ENCODE peak calls at places on chromosome 20, in seven cellular contexts. B is neural crest cell, V is A549, S is HCT116, M is neural progenitor cell, X is pancreas, Z is AG09309. L is an unnamed sample.

GRCh38 chr20:63737940-63738686 is 1.5 kb upstream of the SLC2A4RG start:
- DNase-seq in B (no peak), S (no peak), X (peak; percentile 50), M (peak; percentile 54), V (no peak), Z (no peak), L (peak; percentile 37)

GRCh38 chr20:4064118-4064962 is 49.0 kb upstream of the RNF24 start:
- DNase-seq in B (no peak), X (peak; percentile 87), Z (peak; percentile 70), V (peak; percentile 64), S (peak; percentile 10), M (peak; percentile 20), L (no peak)

GRCh38 chr20:19384940-19385339 is 172.5 kb downstream of the SLC24A3 start:
- DNase-seq in Z (no peak), X (no peak), B (no peak), S (no peak), M (no peak), V (no peak), L (no peak)

GRCh38 chr20:41169184-41169690 is 31.9 kb downstream of the PLCG1 start:
- DNase-seq in X (no peak), V (no peak), Z (no peak), M (no peak), B (no peak), S (no peak), L (no peak)

GRCh38 chr20:40978761-40979160 is 49.9 kb upstream of the TOP1 start:
- DNase-seq in V (no peak), X (no peak), M (no peak), S (no peak), Z (no peak), B (no peak), L (no peak)

GRCh38 chr20:56418385-56418861 is 6.4 kb downstream of the CASS4 start:
- DNase-seq in B (no peak), S (no peak), X (no peak), M (no peak), Z (no peak), V (no peak), L (no peak)

GRCh38 chr20:11249683-11250082 is 575.9 kb upstream of the JAG1 start:
- DNase-seq in V (no peak), B (no peak), S (no peak), M (no peak), X (no peak), Z (no peak), L (no peak)

GRCh38 chr20:4962257-4962855 is 39.0 kb downstream of the SLC23A2 start:
- DNase-seq in V (no peak), M (no peak), X (no peak), B (no peak), Z (no peak), S (no peak), L (peak; percentile 24)

GRCh38 chr20:23207826-23208555 is 121.9 kb upstream of the CD93 start:
- DNase-seq in B (no peak), V (no peak), X (no peak), M (no peak), Z (no peak), S (no peak), L (no peak)

GRCh38 chr20:48076772-48077171 is 291.5 kb upstream of the SULF2 start:
- DNase-seq in B (no peak), S (no peak), M (no peak), V (no peak), Z (no peak), X (no peak), L (no peak)

GRCh38 chr20:53917145-53918009 is 153.0 kb downstream of the BCAS1 start:
- DNase-seq in Z (no peak), V (no peak), B (no peak), X (peak; percentile 27), M (no peak), S (no peak), L (no peak)

GRCh38 chr20:10538768-10539167 is 103.7 kb downstream of the SLX4IP start:
- DNase-seq in Z (no peak), B (no peak), V (no peak), S (no peak), M (no peak), X (no peak), L (no peak)

GRCh38 chr20:401682-402495 is 6.2 kb upstream of the RBCK1 start:
- DNase-seq in M (no peak), S (peak; percentile 94), B (no peak), Z (peak; percentile 62), X (peak; percentile 70), V (peak; percentile 99), L (peak; percentile 74)

GRCh38 chr20:62515826-62516225 is 40.0 kb upstream of the GATA5 start:
- DNase-seq in M (no peak), V (no peak), S (no peak), X (no peak), Z (no peak), B (no peak), L (no peak)

GRCh38 chr20:62517901-62518610 is 42.3 kb upstream of the GATA5 start:
- DNase-seq in V (no peak), X (no peak), Z (no peak), M (no peak), S (no peak), B (no peak), L (no peak)

GRCh38 chr20:62517168-62517567 is 41.4 kb upstream of the GATA5 start:
- DNase-seq in B (no peak), M (no peak), X (no peak), Z (no peak), V (no peak), S (no peak), L (no peak)

GRCh38 chr20:62515280-62515679 is 39.5 kb upstream of the GATA5 start:
- DNase-seq in B (no peak), V (no peak), Z (no peak), S (no peak), M (no peak), X (no peak), L (no peak)

DNA sequence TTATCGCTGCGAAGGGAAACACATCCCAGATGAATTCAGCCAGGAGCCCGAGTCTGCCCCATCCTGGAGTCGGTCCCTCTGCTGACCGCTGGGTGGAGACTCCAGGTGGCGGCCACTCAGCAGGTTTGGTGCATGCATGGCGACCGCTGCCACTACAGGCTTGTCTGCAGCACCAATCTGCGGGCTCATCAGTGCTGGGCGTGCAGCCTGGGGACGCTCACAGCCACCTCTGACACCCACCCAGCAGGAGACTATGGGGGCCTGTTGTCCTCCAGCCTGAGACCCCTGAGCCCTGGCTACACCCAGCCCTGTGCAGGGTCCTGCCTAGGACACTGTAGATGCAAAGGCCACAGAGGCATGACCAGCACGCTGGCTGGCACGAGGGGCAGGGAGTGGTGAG is 40.5 kb upstream of the GATA5 start:
- DNase-seq in X (peak; percentile 30), Z (no peak), V (peak; percentile 76), B (no peak), S (no peak), M (peak; percentile 63), L (no peak)
- TF ChIP-seq CTCF in X (peak; percentile 11), Z (peak; percentile 6), V (peak; percentile 55), B (peak; percentile 48), S (peak; percentile 39), M (peak; percentile 54), L (no peak)

GRCh38 chr20:34215711-34216381 is 25.4 kb upstream of the ASIP start:
- DNase-seq in B (peak; percentile 78), S (peak; percentile 64), Z (no peak), V (peak; percentile 54), M (peak; percentile 93), X (peak; percentile 89), L (no peak)
- TF ChIP-seq CTCF in B (peak; percentile 38), S (no peak), Z (no peak), V (no peak), M (peak; percentile 11), X (peak; percentile 10), L (no peak)

GRCh38 chr20:25489221-25489863 is 81.9 kb downstream of the GINS1 start:
- DNase-seq in B (no peak), S (no peak), Z (no peak), X (no peak), M (no peak), V (no peak), L (no peak)

GRCh38 chr20:25486377-25486776 is 78.9 kb downstream of the GINS1 start:
- DNase-seq in S (no peak), Z (no peak), B (no peak), M (no peak), X (no peak), V (no peak), L (no peak)

GRCh38 chr20:25485872-25486271 is 78.4 kb downstream of the GINS1 start:
- DNase-seq in B (no peak), M (no peak), X (no peak), Z (no peak), V (no peak), S (no peak), L (no peak)

GRCh38 chr20:25487975-25488374 is 80.5 kb downstream of the GINS1 start:
- DNase-seq in M (no peak), X (no peak), Z (no peak), S (no peak), V (no peak), B (no peak), L (no peak)

GRCh38 chr20:25487306-25487705 is 79.8 kb downstream of the GINS1 start:
- DNase-seq in M (no peak), S (no peak), X (no peak), V (no peak), Z (no peak), B (no peak), L (no peak)
- TF ChIP-seq CTCF in M (no peak), S (no peak), X (no peak), V (no peak), Z (no peak), B (no peak), L (no peak)

DNA sequence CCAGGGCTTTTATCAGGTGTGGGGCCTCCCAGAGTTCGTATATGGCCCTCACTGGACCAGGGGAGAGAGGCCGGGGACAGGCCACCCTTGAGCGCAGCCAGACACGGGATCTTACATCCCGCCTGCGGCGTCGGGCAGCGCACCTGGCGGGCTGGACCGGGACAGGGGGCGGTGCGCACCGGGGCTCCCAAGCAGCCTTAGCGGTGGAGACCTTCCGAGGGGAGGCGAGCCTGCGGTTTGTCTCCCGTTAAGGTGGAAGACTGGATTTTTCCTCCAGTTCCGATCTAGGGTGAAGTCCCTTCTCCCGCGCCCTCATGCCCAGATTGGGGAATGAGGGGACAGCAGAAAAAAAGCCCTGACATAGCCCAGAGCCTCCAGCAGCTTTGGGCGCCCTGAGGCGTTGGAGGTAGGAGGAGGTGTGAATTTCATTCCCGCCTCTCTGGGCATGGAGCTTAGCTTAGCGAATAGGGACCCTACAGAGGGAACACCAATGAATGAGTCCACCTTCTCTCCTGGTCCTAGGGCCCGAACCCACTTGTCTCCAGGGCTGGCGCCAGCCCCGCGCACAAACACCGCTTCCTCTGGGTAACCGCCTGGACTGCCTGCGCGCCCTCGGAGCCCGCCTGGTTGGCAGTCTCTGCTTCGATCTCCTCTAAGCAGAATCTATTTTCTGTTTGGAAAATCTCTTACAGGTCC is 6.7 kb upstream of the LAMP5 start:
- DNase-seq in B (no peak), V (no peak), X (no peak), Z (no peak), S (no peak), M (no peak), L (no peak)
- TF ChIP-seq CTCF in B (no peak), V (no peak), X (no peak), Z (no peak), S (no peak), M (no peak), L (no peak)

L was measured in OCI-LY7.